ENCODE peak calls at places on chromosomes 1 and 21, in seven cellular contexts. N, M, R, W, A, T and C are unnamed samples.

GRCh38 chr1:964691-965525 is 1.4 kb upstream of the PLEKHN1 start:
- DNase-seq in N (no peak), M (no peak), R (no peak), W (no peak), A (no peak), T (no peak), C (no peak)

GRCh38 chr1:41914515-41914914 is 4.2 kb downstream of the HIVEP3 start:
- DNase-seq in N (no peak), M (no peak), R (no peak), W (no peak), A (no peak), T (no peak), C (peak; percentile 43)

GRCh38 chr1:113190930-113191329 is 117.9 kb downstream of the LRIG2 start:
- DNase-seq in N (no peak), M (no peak), R (no peak), W (no peak), A (no peak), T (no peak), C (no peak)

GRCh38 chr1:147892216-147892615 is 10.4 kb upstream of the GJA8 start:
- DNase-seq in N (no peak), M (no peak), R (no peak), W (no peak), A (no peak), T (peak; percentile 14), C (no peak)

GRCh38 chr21:32189688-32190483 is 89.0 kb downstream of the MIS18A start:
- DNase-seq in N (no peak), M (no peak), R (no peak), W (no peak), A (no peak), T (no peak), C (no peak)

GRCh38 chr1:72623299-72623708 is 341.0 kb upstream of the NEGR1 start:
- DNase-seq in N (no peak), M (no peak), R (no peak), W (peak; percentile 18), A (peak; percentile 31), T (peak; percentile 61), C (no peak)

GRCh38 chr1:240821925-240822324 is 210.0 kb upstream of the GREM2 start:
- DNase-seq in N (no peak), M (no peak), R (no peak), W (no peak), A (no peak), T (no peak), C (no peak)

GRCh38 chr1:97013904-97014303 is 292.3 kb downstream of the PTBP2 start:
- DNase-seq in N (no peak), M (no peak), R (no peak), W (peak; percentile 52), A (peak; percentile 76), T (peak; percentile 47), C (no peak)

GRCh38 chr1:197200468-197200899 is 54.0 kb upstream of the ASPM start:
- DNase-seq in N (peak; percentile 24), M (no peak), R (no peak), W (no peak), A (peak; percentile 5), T (peak; percentile 61), C (no peak)

GRCh38 chr1:203173566-203173965 is 2.1 kb downstream of the MYBPH start:
- DNase-seq in N (no peak), M (peak; percentile 54), R (no peak), W (no peak), A (no peak), T (no peak), C (no peak)

DNA sequence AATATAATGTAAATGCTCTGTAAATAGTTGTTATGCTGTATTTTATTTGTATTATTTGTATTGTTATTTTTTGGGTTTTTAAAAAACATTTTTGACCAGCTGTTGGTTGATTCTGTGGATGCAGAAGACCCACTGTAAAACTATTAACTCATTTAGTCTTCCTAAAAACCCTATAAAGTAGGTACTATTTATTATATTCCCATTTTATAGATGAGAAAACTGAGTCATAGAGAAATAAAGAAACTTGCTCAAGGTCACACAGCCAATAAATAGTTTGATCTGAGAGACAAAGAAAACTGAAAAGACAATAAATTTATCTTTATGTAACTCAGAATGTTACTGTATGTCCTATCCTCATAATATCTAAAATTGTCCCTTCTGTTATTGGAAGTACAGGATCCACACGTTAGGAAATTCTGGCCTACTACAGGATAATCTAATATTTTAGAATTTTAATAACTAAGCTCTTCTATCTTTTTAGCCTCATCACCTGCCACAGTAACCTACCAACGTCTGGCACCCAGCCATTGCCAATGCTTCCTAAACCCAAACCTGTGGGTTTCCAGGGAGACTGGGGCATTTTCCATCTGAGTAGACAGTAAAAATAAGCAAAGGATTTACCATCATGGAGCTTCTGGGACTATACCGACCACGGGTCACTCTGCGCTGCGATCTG is 1.1 kb upstream of the MAP3K21 start:
- DNase-seq in N (no peak), M (no peak), R (no peak), W (no peak), A (no peak), T (no peak), C (no peak)
- H3K4me3 ChIP-seq in N (no peak overlapping the region), M (no peak overlapping the region), R (peak overlapping the region; percentile 18), W (no peak overlapping the region), A (no peak overlapping the region), T (no peak overlapping the region), C (no peak overlapping the region)

GRCh38 chr1:226310123-226310540 is 1.2 kb upstream of the LIN9 start:
- DNase-seq in N (no peak), M (no peak), R (no peak), W (no peak), A (no peak), T (no peak), C (no peak)
- H3K4me3 ChIP-seq in N (no peak overlapping the region), M (no peak overlapping the region), R (no peak overlapping the region), W (no peak overlapping the region), A (no peak overlapping the region), T (peak overlapping the region; percentile 100), C (no peak overlapping the region)

GRCh38 chr1:244350027-244350426 is 101.7 kb downstream of the ADSS2 start:
- DNase-seq in N (no peak), M (peak; percentile 52), R (no peak), W (no peak), A (no peak), T (no peak), C (no peak)

GRCh38 chr1:244353572-244354091 is 98.1 kb downstream of the ADSS2 start:
- DNase-seq in N (peak; percentile 72), M (no peak), R (no peak), W (peak; percentile 97), A (peak; percentile 97), T (peak; percentile 100), C (no peak)

GRCh38 chr1:244349581-244350001 is 102.1 kb downstream of the ADSS2 start:
- DNase-seq in N (no peak), M (no peak), R (no peak), W (no peak), A (peak; percentile 31), T (peak; percentile 52), C (no peak)

GRCh38 chr1:244354810-244355278 is 96.9 kb downstream of the ADSS2 start:
- DNase-seq in N (no peak), M (no peak), R (no peak), W (no peak), A (peak; percentile 13), T (peak; percentile 8), C (no peak)

DNA sequence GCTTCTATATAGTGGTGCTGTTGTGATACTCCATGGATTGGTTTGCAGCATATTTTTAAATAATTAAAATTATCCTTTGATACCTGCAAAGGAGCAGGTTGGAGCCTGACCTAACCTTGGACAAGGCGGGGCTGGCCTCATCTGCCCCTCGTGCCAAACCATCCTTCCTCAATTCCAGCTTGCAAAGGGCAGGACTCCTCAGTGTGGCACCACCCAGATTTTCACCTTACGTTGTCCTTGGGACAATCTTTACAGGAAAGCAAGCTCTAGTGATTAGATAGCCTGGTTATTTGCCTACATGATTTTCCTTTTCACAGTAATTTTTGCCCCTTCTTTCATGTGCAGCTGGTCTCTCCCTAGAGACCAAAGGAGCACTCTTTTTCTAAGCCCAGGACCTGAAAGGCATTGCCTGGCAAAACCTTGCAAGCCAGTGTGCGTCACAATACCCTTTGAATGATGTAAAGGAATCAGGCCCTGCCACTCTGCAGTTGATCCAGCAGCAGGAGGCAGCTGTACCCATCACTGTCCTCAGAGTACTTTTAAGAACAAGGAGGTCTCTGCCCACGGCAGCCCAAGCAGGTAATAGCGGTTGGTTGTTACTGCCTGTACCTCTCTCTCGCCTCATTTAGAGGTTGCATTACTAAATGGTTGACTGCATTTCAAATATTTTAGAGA is 99.4 kb downstream of the ADSS2 start:
- DNase-seq in N (no peak), M (no peak), R (no peak), W (no peak), A (no peak), T (no peak), C (no peak)
- H3K4me3 ChIP-seq in N (no peak overlapping the region), M (no peak overlapping the region), R (no peak overlapping the region), W (no peak overlapping the region), A (no peak overlapping the region), T (no peak overlapping the region), C (no peak overlapping the region)

DNA sequence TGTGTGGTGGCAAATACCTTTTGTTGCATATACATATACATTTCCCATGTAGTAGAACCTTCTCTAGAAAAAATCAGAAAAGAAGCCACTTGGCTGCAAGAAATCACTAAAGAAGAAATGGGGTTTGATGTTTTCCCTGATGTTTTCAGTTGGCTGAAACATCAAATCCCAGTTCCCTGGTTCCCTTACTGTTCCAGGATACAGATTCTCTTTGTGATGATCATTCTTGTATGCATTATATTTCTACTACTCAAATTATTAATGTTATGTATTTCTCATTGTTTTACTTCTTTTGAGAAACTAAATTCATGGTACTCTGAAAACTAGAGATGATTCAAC is 7.6 kb downstream of the RNU1-2 start:
- DNase-seq in N (no peak), M (no peak), R (no peak), W (no peak), A (no peak), T (no peak), C (no peak)
- H3K4me3 ChIP-seq in N (no peak overlapping the region), M (peak overlapping the region; percentile 25), R (no peak overlapping the region), W (peak overlapping the region; percentile 63), A (no peak overlapping the region), T (peak overlapping the region; percentile 78), C (peak overlapping the region; percentile 64)

DNA sequence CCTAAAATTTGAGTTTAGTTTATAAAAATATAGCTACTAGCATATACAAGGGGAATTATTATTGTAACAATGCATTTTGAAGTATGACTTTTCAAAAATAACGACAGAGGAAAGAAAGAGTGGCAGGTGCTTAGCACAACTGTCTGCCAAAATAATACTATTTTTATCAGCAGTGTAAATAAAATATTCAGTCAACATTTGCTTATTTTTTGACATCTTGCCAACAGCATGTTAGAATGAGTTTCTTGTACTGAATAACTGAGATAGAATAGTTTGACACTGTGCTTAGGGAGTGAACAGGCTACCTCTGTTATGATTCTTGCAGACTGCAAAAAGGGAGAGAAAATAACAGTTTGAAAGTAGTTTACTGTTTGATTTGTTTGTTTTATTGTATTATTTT is 909.8 kb downstream of the BRINP3 start:
- DNase-seq in N (no peak), M (no peak), R (no peak), W (no peak), A (no peak), T (no peak), C (no peak)
- H3K4me3 ChIP-seq in N (no peak overlapping the region), M (no peak overlapping the region), R (no peak overlapping the region), W (no peak overlapping the region), A (no peak overlapping the region), T (no peak overlapping the region), C (no peak overlapping the region)